ENCODE peak calls at places on chromosomes 16 and 17, in eight cellular contexts. X, N, F, B, O, Y, V and K are unnamed samples.
A peak's percentile ranks its signal among the peaks of the same experiment; 100 is the strongest.

GRCh38 chr17:48440660-48441059 is 10.6 kb upstream of the SKAP1 start:
- DNase-seq in X (no peak), N (no peak), F (no peak), B (no peak), O (no peak), Y (no peak), V (no peak), K (no peak)

GRCh38 chr17:77841742-77842141 is 116.8 kb upstream of the TNRC6C start:
- DNase-seq in X (peak; percentile 33), N (no peak), F (no peak), B (peak; percentile 47), O (no peak), Y (no peak), V (no peak), K (no peak)

GRCh38 chr17:33091271-33091670 is 99.6 kb downstream of the SPACA3 start:
- DNase-seq in X (no peak), N (no peak), F (no peak), B (no peak), O (no peak), Y (no peak), V (no peak), K (no peak)

GRCh38 chr16:83392743-83393142 is 415.0 kb upstream of the HSBP1 start:
- DNase-seq in X (no peak), N (no peak), F (no peak), B (no peak), O (no peak), Y (no peak), V (no peak), K (no peak)

GRCh38 chr16:16014329-16015224 is 65.2 kb downstream of the ABCC1 start:
- DNase-seq in X (peak; percentile 71), N (no peak), F (peak; percentile 84), B (peak; percentile 86), O (peak; percentile 39), Y (peak; percentile 69), V (peak; percentile 33), K (no peak)

GRCh38 chr17:49551221-49552069 is 24.2 kb upstream of the NXPH3 start:
- DNase-seq in X (no peak), N (peak; percentile 36), F (no peak), B (no peak), O (no peak), Y (no peak), V (no peak), K (no peak)

GRCh38 chr17:39663688-39664580 is 1.2 kb upstream of the TCAP start:
- DNase-seq in X (no peak), N (peak; percentile 71), F (peak; percentile 80), B (peak; percentile 84), O (peak; percentile 84), Y (no peak), V (peak; percentile 70), K (peak; percentile 77)

GRCh38 chr16:72857841-72858594 is 189.9 kb downstream of the ZFHX3 start:
- DNase-seq in X (no peak), N (no peak), F (no peak), B (no peak), O (no peak), Y (no peak), V (no peak), K (no peak)

GRCh38 chr16:88686439-88687253 is at the start of gene SNAI3:
- DNase-seq in X (peak; percentile 75), N (peak; percentile 98), F (peak; percentile 94), B (peak; percentile 92), O (peak; percentile 99), Y (no peak), V (peak; percentile 92), K (peak; percentile 96)

GRCh38 chr17:82754297-82755208 is 2.7 kb downstream of the TBCD start:
- DNase-seq in X (no peak), N (no peak), F (no peak), B (peak; percentile 17), O (no peak), Y (no peak), V (no peak), K (peak; percentile 64)

GRCh38 chr17:2690165-2691068 is 21.1 kb downstream of the CLUH start:
- DNase-seq in X (peak; percentile 16), N (peak; percentile 71), F (peak; percentile 76), B (peak; percentile 59), O (peak; percentile 77), Y (no peak), V (peak; percentile 6), K (no peak)

GRCh38 chr17:56029980-56030624 is 123.2 kb upstream of the ANKFN1 start:
- DNase-seq in X (no peak), N (no peak), F (no peak), B (no peak), O (no peak), Y (no peak), V (no peak), K (no peak)

GRCh38 chr17:47205419-47205963 is 3.7 kb upstream of the MYL4 start:
- DNase-seq in X (peak; percentile 54), N (peak; percentile 86), F (peak; percentile 90), B (no peak), O (no peak), Y (peak; percentile 50), V (peak; percentile 52), K (peak; percentile 64)

GRCh38 chr17:5618511-5618910 is 34.2 kb upstream of the NLRP1 start:
- DNase-seq in X (no peak), N (no peak), F (no peak), B (no peak), O (no peak), Y (peak; percentile 2), V (no peak), K (no peak)

DNA sequence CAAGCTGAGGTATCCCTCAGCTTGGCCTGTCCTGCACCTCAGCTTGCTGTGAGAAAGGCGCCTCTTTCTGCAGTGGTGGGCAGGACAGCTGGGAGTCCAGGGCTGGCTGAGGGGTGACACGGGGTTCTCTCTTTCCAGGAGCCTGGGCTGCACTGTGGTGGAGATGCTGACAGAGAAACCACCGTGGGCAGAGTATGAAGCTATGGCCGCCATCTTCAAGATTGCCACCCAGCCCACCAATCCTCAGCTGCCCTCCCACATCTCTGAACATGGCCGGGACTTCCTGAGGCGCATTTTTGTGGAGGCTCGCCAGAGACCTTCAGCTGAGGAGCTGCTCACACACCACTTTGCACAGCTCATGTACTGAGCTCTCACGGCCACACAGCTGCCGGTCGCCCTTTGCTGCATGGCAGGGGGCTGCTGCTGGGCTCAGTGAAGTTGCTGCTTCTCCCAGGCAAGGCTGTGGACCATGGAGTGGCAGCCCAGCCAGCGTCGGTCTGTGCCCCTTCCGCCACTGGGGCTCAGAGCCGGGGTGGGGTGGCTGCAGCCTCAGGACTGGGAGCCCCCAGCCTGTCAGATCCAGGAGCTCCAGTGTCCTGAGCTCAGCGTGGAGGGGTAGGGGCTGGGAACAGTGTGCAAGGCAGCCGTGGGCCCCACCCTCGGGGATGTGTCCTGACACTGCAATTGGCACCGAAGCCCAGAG is 6.4 kb downstream of the LIMD2 start:
- DNase-seq in X (no peak), N (peak; percentile 52), F (no peak), B (no peak), O (peak; percentile 66), Y (no peak), V (no peak), K (no peak)
- H3K36me3 ChIP-seq in X (peaks cover 77% of the 10 kb centered on the region), N (peaks cover 60% of the 10 kb centered on the region), F (peaks cover 41% of the 10 kb centered on the region), B (peaks cover 69% of the 10 kb centered on the region), O (peaks cover 59% of the 10 kb centered on the region), Y (peaks cover 12% of the 10 kb centered on the region), V (no peaks in the 10 kb centered on the region), K (peaks cover 5% of the 10 kb centered on the region)

GRCh38 chr17:50932584-50932901 is 66.4 kb upstream of the TOB1 start:
- DNase-seq in X (no peak), N (peak; percentile 70), F (no peak), B (peak; percentile 53), O (peak; percentile 66), Y (no peak), V (no peak), K (no peak)

GRCh38 chr17:50931003-50931878 is 65.1 kb upstream of the TOB1 start:
- DNase-seq in X (peak; percentile 89), N (peak; percentile 92), F (peak; percentile 95), B (peak; percentile 94), O (peak; percentile 94), Y (peak; percentile 85), V (peak; percentile 91), K (peak; percentile 86)

GRCh38 chr17:50935201-50936124 is 69.3 kb upstream of the TOB1 start:
- DNase-seq in X (peak; percentile 58), N (peak; percentile 84), F (peak; percentile 87), B (peak; percentile 97), O (peak; percentile 80), Y (no peak), V (no peak), K (no peak)

GRCh38 chr17:50934672-50935200 is 68.6 kb upstream of the TOB1 start:
- DNase-seq in X (no peak), N (no peak), F (peak; percentile 40), B (peak; percentile 49), O (no peak), Y (no peak), V (no peak), K (no peak)

GRCh38 chr17:50934161-50934560 is 68.0 kb upstream of the TOB1 start:
- DNase-seq in X (no peak), N (no peak), F (no peak), B (no peak), O (no peak), Y (no peak), V (no peak), K (no peak)
- H3K4me1 ChIP-seq in X (peaks cover 20% of the 10 kb centered on the region), N (peaks cover 43% of the 10 kb centered on the region), F (peaks cover 2% of the 10 kb centered on the region), B (peaks cover 48% of the 10 kb centered on the region), O (peaks cover 15% of the 10 kb centered on the region), Y (peaks cover 7% of the 10 kb centered on the region), V (peaks cover 13% of the 10 kb centered on the region), K (peaks cover 17% of the 10 kb centered on the region)

GRCh38 chr17:43549496-43549895 is 3.4 kb upstream of the ETV4 start:
- DNase-seq in X (no peak), N (no peak), F (no peak), B (no peak), O (no peak), Y (no peak), V (no peak), K (no peak)

GRCh38 chr17:43548689-43549379 is 2.7 kb upstream of the ETV4 start:
- DNase-seq in X (no peak), N (no peak), F (no peak), B (no peak), O (no peak), Y (no peak), V (no peak), K (no peak)

GRCh38 chr17:43553501-43554018 is 7.4 kb upstream of the ETV4 start:
- DNase-seq in X (no peak), N (no peak), F (no peak), B (no peak), O (no peak), Y (no peak), V (no peak), K (no peak)

GRCh38 chr17:43552229-43552837 is 6.2 kb upstream of the ETV4 start:
- DNase-seq in X (no peak), N (no peak), F (no peak), B (no peak), O (no peak), Y (no peak), V (no peak), K (no peak)

GRCh38 chr17:43550754-43551153 is 4.6 kb upstream of the ETV4 start:
- DNase-seq in X (no peak), N (no peak), F (no peak), B (no peak), O (no peak), Y (no peak), V (no peak), K (no peak)
- TF ChIP-seq CTCF in X (no peak), N (no peak), F (no peak), B (no peak), O (no peak), Y (no peak), V (no peak), K (no peak)

DNA sequence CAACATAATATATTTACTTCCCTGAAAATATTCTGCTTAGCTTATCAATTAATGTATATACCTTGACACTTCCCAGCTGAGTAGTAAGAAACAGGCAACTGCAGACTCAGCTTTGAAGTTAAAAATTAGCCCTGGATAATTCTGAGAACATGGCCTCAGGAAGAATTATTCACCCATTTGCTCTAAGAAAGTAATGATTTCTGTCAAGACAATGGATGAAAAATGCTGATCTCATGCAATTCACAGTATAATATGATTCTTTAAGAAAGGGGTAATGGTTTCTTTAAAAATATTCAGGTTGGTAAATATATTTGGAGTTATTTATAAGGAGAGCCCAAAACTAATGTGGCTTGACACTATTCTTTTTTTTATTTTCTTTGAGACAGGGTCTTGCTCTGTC is 88.8 kb downstream of the CACNG1 start:
- DNase-seq in X (no peak), N (no peak), F (no peak), B (no peak), O (no peak), Y (no peak), V (no peak), K (no peak)
- H3K36me3 ChIP-seq in X (peaks cover 85% of the 10 kb centered on the region), N (peaks cover 5% of the 10 kb centered on the region), F (peaks cover 17% of the 10 kb centered on the region), B (peaks cover 53% of the 10 kb centered on the region), O (peaks cover 16% of the 10 kb centered on the region), Y (no peaks in the 10 kb centered on the region), V (no peaks in the 10 kb centered on the region), K (no peaks in the 10 kb centered on the region)